ENCODE peak calls at places on chromosome 17, in eight cellular contexts. One of them, this sample, is unnamed.

GRCh38 chr17:78556812-78557211 is 20.4 kb downstream of the DNAH17 start:
- DNase-seq in NCI-H2081 treated with DMSO at 0.1 percent for 48 hours: no peak
- DNase-seq in epithelial cell of esophagus: no peak
- DNase-seq in ovary: no peak
- DNase-seq in COR-L47: no peak
- DNase-seq in ACHN: no peak
- DNase-seq in substantia nigra: no peak
- DNase-seq in iris pigment epithelial cell: no peak
- DNase-seq in this sample: no peak

GRCh38 chr17:80095038-80095843 is 6.1 kb upstream of the GAA start:
- DNase-seq in NCI-H2081 treated with DMSO at 0.1 percent for 48 hours: no peak
- DNase-seq in epithelial cell of esophagus: no peak
- DNase-seq in ovary: no peak
- DNase-seq in COR-L47: no peak
- DNase-seq in ACHN: no peak
- DNase-seq in substantia nigra: no peak
- DNase-seq in iris pigment epithelial cell: no peak
- DNase-seq in this sample: no peak

GRCh38 chr17:52465407-52465806 is 306.9 kb upstream of the CA10 start:
- DNase-seq in NCI-H2081 treated with DMSO at 0.1 percent for 48 hours: no peak
- DNase-seq in epithelial cell of esophagus: no peak
- DNase-seq in ovary: no peak
- DNase-seq in COR-L47: no peak
- DNase-seq in ACHN: no peak
- DNase-seq in substantia nigra: no peak
- DNase-seq in iris pigment epithelial cell: no peak
- DNase-seq in this sample: no peak

GRCh38 chr17:14301761-14302401 is 1.0 kb downstream of the HS3ST3B1 start:
- DNase-seq in NCI-H2081 treated with DMSO at 0.1 percent for 48 hours: no peak
- DNase-seq in epithelial cell of esophagus: peak
- DNase-seq in ovary: peak
- DNase-seq in COR-L47: no peak
- DNase-seq in ACHN: peak
- DNase-seq in substantia nigra: no peak
- DNase-seq in iris pigment epithelial cell: peak
- DNase-seq in this sample: peak

GRCh38 chr17:57785032-57785431 is 39.9 kb upstream of the CCDC182 start:
- DNase-seq in NCI-H2081 treated with DMSO at 0.1 percent for 48 hours: no peak
- DNase-seq in epithelial cell of esophagus: no peak
- DNase-seq in ovary: no peak
- DNase-seq in COR-L47: no peak
- DNase-seq in ACHN: no peak
- DNase-seq in substantia nigra: no peak
- DNase-seq in iris pigment epithelial cell: no peak
- DNase-seq in this sample: peak

GRCh38 chr17:6936370-6937028 is 59.4 kb upstream of the ALOX12 start:
- DNase-seq in NCI-H2081 treated with DMSO at 0.1 percent for 48 hours: no peak
- DNase-seq in epithelial cell of esophagus: no peak
- DNase-seq in ovary: no peak
- DNase-seq in COR-L47: peak
- DNase-seq in ACHN: no peak
- DNase-seq in substantia nigra: no peak
- DNase-seq in iris pigment epithelial cell: no peak
- DNase-seq in this sample: peak

GRCh38 chr17:74641224-74641948 is 17.8 kb upstream of the CD300E start:
- DNase-seq in NCI-H2081 treated with DMSO at 0.1 percent for 48 hours: no peak
- DNase-seq in epithelial cell of esophagus: no peak
- DNase-seq in ovary: no peak
- DNase-seq in COR-L47: no peak
- DNase-seq in ACHN: no peak
- DNase-seq in substantia nigra: no peak
- DNase-seq in iris pigment epithelial cell: no peak
- DNase-seq in this sample: no peak

GRCh38 chr17:33973491-33973890 is 281.6 kb upstream of the CCL2 start:
- DNase-seq in NCI-H2081 treated with DMSO at 0.1 percent for 48 hours: no peak
- DNase-seq in epithelial cell of esophagus: no peak
- DNase-seq in ovary: no peak
- DNase-seq in COR-L47: no peak
- DNase-seq in ACHN: no peak
- DNase-seq in substantia nigra: no peak
- DNase-seq in iris pigment epithelial cell: no peak
- DNase-seq in this sample: no peak

GRCh38 chr17:2259769-2260536 is 43.6 kb downstream of the SMG6 start:
- DNase-seq in NCI-H2081 treated with DMSO at 0.1 percent for 48 hours: no peak
- DNase-seq in epithelial cell of esophagus: no peak
- DNase-seq in ovary: no peak
- DNase-seq in COR-L47: no peak
- DNase-seq in ACHN: no peak
- DNase-seq in substantia nigra: no peak
- DNase-seq in iris pigment epithelial cell: peak
- DNase-seq in this sample: peak

GRCh38 chr17:8353736-8354135 is 14.1 kb downstream of the ODF4 start:
- DNase-seq in NCI-H2081 treated with DMSO at 0.1 percent for 48 hours: no peak
- DNase-seq in epithelial cell of esophagus: no peak
- DNase-seq in ovary: no peak
- DNase-seq in COR-L47: no peak
- DNase-seq in ACHN: no peak
- DNase-seq in substantia nigra: no peak
- DNase-seq in iris pigment epithelial cell: no peak
- DNase-seq in this sample: no peak

GRCh38 chr17:10033449-10033848 is 128.4 kb upstream of the RCVRN start:
- DNase-seq in NCI-H2081 treated with DMSO at 0.1 percent for 48 hours: no peak
- DNase-seq in epithelial cell of esophagus: no peak
- DNase-seq in ovary: no peak
- DNase-seq in COR-L47: no peak
- DNase-seq in ACHN: no peak
- DNase-seq in substantia nigra: peak
- DNase-seq in iris pigment epithelial cell: no peak
- DNase-seq in this sample: no peak

GRCh38 chr17:38598995-38599394 is 6.8 kb downstream of the SRCIN1 start:
- DNase-seq in NCI-H2081 treated with DMSO at 0.1 percent for 48 hours: no peak
- DNase-seq in epithelial cell of esophagus: no peak
- DNase-seq in ovary: no peak
- DNase-seq in COR-L47: no peak
- DNase-seq in ACHN: no peak
- DNase-seq in substantia nigra: no peak
- DNase-seq in iris pigment epithelial cell: no peak
- DNase-seq in this sample: no peak

GRCh38 chr17:4523946-4524345 is 25.3 kb downstream of the SPNS2 start:
- DNase-seq in NCI-H2081 treated with DMSO at 0.1 percent for 48 hours: no peak
- DNase-seq in epithelial cell of esophagus: no peak
- DNase-seq in ovary: no peak
- DNase-seq in COR-L47: no peak
- DNase-seq in ACHN: no peak
- DNase-seq in substantia nigra: no peak
- DNase-seq in iris pigment epithelial cell: no peak
- DNase-seq in this sample: no peak

GRCh38 chr17:15462962-15463361 is 4.5 kb downstream of the CDRT4 start:
- DNase-seq in NCI-H2081 treated with DMSO at 0.1 percent for 48 hours: no peak
- DNase-seq in epithelial cell of esophagus: no peak
- DNase-seq in ovary: peak
- DNase-seq in COR-L47: no peak
- DNase-seq in ACHN: no peak
- DNase-seq in substantia nigra: no peak
- DNase-seq in iris pigment epithelial cell: peak
- DNase-seq in this sample: no peak

GRCh38 chr17:5837055-5837491 is 233.1 kb upstream of the WSCD1 start:
- DNase-seq in NCI-H2081 treated with DMSO at 0.1 percent for 48 hours: no peak
- DNase-seq in epithelial cell of esophagus: peak
- DNase-seq in ovary: no peak
- DNase-seq in COR-L47: no peak
- DNase-seq in ACHN: peak
- DNase-seq in substantia nigra: no peak
- DNase-seq in iris pigment epithelial cell: peak
- DNase-seq in this sample: peak

GRCh38 chr17:35871415-35871814 is 2.7 kb upstream of the HEATR9 start:
- DNase-seq in NCI-H2081 treated with DMSO at 0.1 percent for 48 hours: no peak
- DNase-seq in epithelial cell of esophagus: no peak
- DNase-seq in ovary: no peak
- DNase-seq in COR-L47: no peak
- DNase-seq in ACHN: no peak
- DNase-seq in substantia nigra: no peak
- DNase-seq in iris pigment epithelial cell: no peak
- DNase-seq in this sample: no peak

GRCh38 chr17:46853896-46854444 is 2.6 kb downstream of the WNT9B start:
- DNase-seq in NCI-H2081 treated with DMSO at 0.1 percent for 48 hours: no peak
- DNase-seq in epithelial cell of esophagus: peak
- DNase-seq in ovary: no peak
- DNase-seq in COR-L47: no peak
- DNase-seq in ACHN: no peak
- DNase-seq in substantia nigra: no peak
- DNase-seq in iris pigment epithelial cell: peak
- DNase-seq in this sample: no peak

GRCh38 chr17:44766409-44767038 is 7.7 kb downstream of the ADAM11 start:
- DNase-seq in NCI-H2081 treated with DMSO at 0.1 percent for 48 hours: no peak
- DNase-seq in epithelial cell of esophagus: no peak
- DNase-seq in ovary: peak
- DNase-seq in COR-L47: no peak
- DNase-seq in ACHN: no peak
- DNase-seq in substantia nigra: no peak
- DNase-seq in iris pigment epithelial cell: no peak
- DNase-seq in this sample: no peak

GRCh38 chr17:65294184-65294719 is 157.1 kb downstream of the RGS9 start:
- DNase-seq in NCI-H2081 treated with DMSO at 0.1 percent for 48 hours: peak
- DNase-seq in epithelial cell of esophagus: peak
- DNase-seq in ovary: peak
- DNase-seq in COR-L47: peak
- DNase-seq in ACHN: peak
- DNase-seq in substantia nigra: no peak
- DNase-seq in iris pigment epithelial cell: peak
- DNase-seq in this sample: peak

GRCh38 chr17:34401165-34401564 is 38.1 kb upstream of the CCL1 start:
- DNase-seq in NCI-H2081 treated with DMSO at 0.1 percent for 48 hours: no peak
- DNase-seq in epithelial cell of esophagus: peak
- DNase-seq in ovary: no peak
- DNase-seq in COR-L47: no peak
- DNase-seq in ACHN: no peak
- DNase-seq in substantia nigra: no peak
- DNase-seq in iris pigment epithelial cell: no peak
- DNase-seq in this sample: no peak

GRCh38 chr17:44210342-44211192 is 8.9 kb downstream of the UBTF start:
- DNase-seq in NCI-H2081 treated with DMSO at 0.1 percent for 48 hours: peak
- DNase-seq in epithelial cell of esophagus: peak
- DNase-seq in ovary: peak
- DNase-seq in COR-L47: no peak
- DNase-seq in ACHN: peak
- DNase-seq in substantia nigra: peak
- DNase-seq in iris pigment epithelial cell: peak
- DNase-seq in this sample: peak

GRCh38 chr17:70624208-70624607 is 454.9 kb downstream of the KCNJ2 start:
- DNase-seq in NCI-H2081 treated with DMSO at 0.1 percent for 48 hours: no peak
- DNase-seq in epithelial cell of esophagus: peak
- DNase-seq in ovary: no peak
- DNase-seq in COR-L47: no peak
- DNase-seq in ACHN: no peak
- DNase-seq in substantia nigra: no peak
- DNase-seq in iris pigment epithelial cell: no peak
- DNase-seq in this sample: no peak

GRCh38 chr17:49817993-49818392 is 29.5 kb downstream of the KAT7 start:
- DNase-seq in NCI-H2081 treated with DMSO at 0.1 percent for 48 hours: no peak
- DNase-seq in epithelial cell of esophagus: no peak
- DNase-seq in ovary: no peak
- DNase-seq in COR-L47: no peak
- DNase-seq in ACHN: no peak
- DNase-seq in substantia nigra: no peak
- DNase-seq in iris pigment epithelial cell: no peak
- DNase-seq in this sample: no peak

GRCh38 chr17:35766903-35767510 is 6.3 kb downstream of the C17orf50 start:
- DNase-seq in NCI-H2081 treated with DMSO at 0.1 percent for 48 hours: no peak
- DNase-seq in epithelial cell of esophagus: peak
- DNase-seq in ovary: no peak
- DNase-seq in COR-L47: no peak
- DNase-seq in ACHN: peak
- DNase-seq in substantia nigra: no peak
- DNase-seq in iris pigment epithelial cell: peak
- DNase-seq in this sample: peak

GRCh38 chr17:38891441-38891840 is 21.6 kb downstream of the LASP1 start:
- DNase-seq in NCI-H2081 treated with DMSO at 0.1 percent for 48 hours: no peak
- DNase-seq in epithelial cell of esophagus: no peak
- DNase-seq in ovary: no peak
- DNase-seq in COR-L47: no peak
- DNase-seq in ACHN: no peak
- DNase-seq in substantia nigra: no peak
- DNase-seq in iris pigment epithelial cell: no peak
- DNase-seq in this sample: no peak

GRCh38 chr17:49157784-49158183 is 25.2 kb downstream of the B4GALNT2 start:
- DNase-seq in NCI-H2081 treated with DMSO at 0.1 percent for 48 hours: no peak
- DNase-seq in epithelial cell of esophagus: no peak
- DNase-seq in ovary: no peak
- DNase-seq in COR-L47: no peak
- DNase-seq in ACHN: peak
- DNase-seq in substantia nigra: no peak
- DNase-seq in iris pigment epithelial cell: peak
- DNase-seq in this sample: peak

GRCh38 chr17:79936661-79937434 is 97.6 kb upstream of the CBX4 start:
- DNase-seq in NCI-H2081 treated with DMSO at 0.1 percent for 48 hours: no peak
- DNase-seq in epithelial cell of esophagus: no peak
- DNase-seq in ovary: no peak
- DNase-seq in COR-L47: no peak
- DNase-seq in ACHN: no peak
- DNase-seq in substantia nigra: no peak
- DNase-seq in iris pigment epithelial cell: no peak
- DNase-seq in this sample: no peak